ENCODE peak calls at places on chromosomes 13 and 19, in ten cellular contexts. Z is breast epithelium; I is cardiac muscle cell; X is naive thymus-derived CD4-positive, alpha-beta T cell; R is SJSA1; O is neural progenitor cell; V is heart left ventricle; G is pancreas; N is dorsolateral prefrontal cortex; D is ascending aorta. H is an unnamed sample.

GRCh38 chr13:28659611-28659970 is 661 bp downstream of the POMP start:
- DNase-seq in Z (no peak), I (peak; percentile 72), X (no peak), R (no peak), O (no peak), V (no peak), G (no peak), N (no peak), D (no peak), H (no peak)

GRCh38 chr13:29577135-29578051 is 18.1 kb downstream of the SLC7A1 start:
- DNase-seq in Z (no peak), I (no peak), X (no peak), R (no peak), O (no peak), V (peak; percentile 67), G (peak; percentile 83), N (peak; percentile 39), D (no peak), H (no peak)

GRCh38 chr13:104962411-104962810 is 1573.1 kb downstream of the EFNB2 start:
- DNase-seq in Z (no peak), I (no peak), X (no peak), R (no peak), O (no peak), V (no peak), G (no peak), N (no peak), D (no peak), H (no peak)

GRCh38 chr13:97975280-97975850 is 21.9 kb downstream of the IPO5 start:
- DNase-seq in Z (no peak), I (no peak), X (no peak), R (no peak), O (no peak), V (no peak), G (no peak), N (peak; percentile 32), D (no peak), H (no peak)

GRCh38 chr19:51689751-51690358 is 3.3 kb upstream of the SPACA6 start:
- DNase-seq in Z (no peak), I (peak; percentile 68), X (no peak), R (no peak), O (peak; percentile 77), V (peak; percentile 84), G (peak; percentile 61), N (no peak), D (peak; percentile 76), H (no peak)

GRCh38 chr19:49932731-49933131 is 3.4 kb upstream of the NUP62 start:
- DNase-seq in Z (no peak), I (no peak), X (peak; percentile 67), R (no peak), O (no peak), V (no peak), G (no peak), N (no peak), D (no peak), H (peak; percentile 37)

GRCh38 chr19:48249502-48250014 is 6.2 kb downstream of the CARD8 start:
- DNase-seq in Z (no peak), I (peak; percentile 37), X (peak; percentile 73), R (no peak), O (no peak), V (peak; percentile 76), G (no peak), N (no peak), D (peak; percentile 69), H (peak; percentile 80)

GRCh38 chr13:111461445-111462149 is 141.2 kb downstream of the TEX29 start:
- DNase-seq in Z (no peak), I (no peak), X (no peak), R (peak; percentile 49), O (no peak), V (no peak), G (no peak), N (no peak), D (no peak), H (no peak)

GRCh38 chr13:28753208-28753892 is 34.6 kb upstream of the SLC46A3 start:
- DNase-seq in Z (peak; percentile 55), I (peak; percentile 95), X (no peak), R (peak; percentile 87), O (no peak), V (peak; percentile 61), G (no peak), N (no peak), D (peak; percentile 86), H (no peak)

GRCh38 chr13:89465366-89465765 is 1794.2 kb downstream of the SLITRK5 start:
- DNase-seq in Z (no peak), I (peak; percentile 9), X (no peak), R (no peak), O (peak; percentile 15), V (no peak), G (no peak), N (no peak), D (no peak), H (no peak)

GRCh38 chr19:35868172-35868822 is at the start of gene APLP1:
- DNase-seq in Z (peak; percentile 57), I (peak; percentile 49), X (peak; percentile 40), R (peak; percentile 68), O (peak; percentile 92), V (peak; percentile 87), G (peak; percentile 91), N (peak; percentile 90), D (peak; percentile 81), H (peak; percentile 77)

GRCh38 chr19:2049741-2050348 is 1.2 kb downstream of the MKNK2 start:
- DNase-seq in Z (peak; percentile 90), I (peak; percentile 70), X (peak; percentile 67), R (peak; percentile 48), O (peak; percentile 60), V (peak; percentile 86), G (peak; percentile 94), N (peak; percentile 62), D (peak; percentile 92), H (peak; percentile 95)

DNA sequence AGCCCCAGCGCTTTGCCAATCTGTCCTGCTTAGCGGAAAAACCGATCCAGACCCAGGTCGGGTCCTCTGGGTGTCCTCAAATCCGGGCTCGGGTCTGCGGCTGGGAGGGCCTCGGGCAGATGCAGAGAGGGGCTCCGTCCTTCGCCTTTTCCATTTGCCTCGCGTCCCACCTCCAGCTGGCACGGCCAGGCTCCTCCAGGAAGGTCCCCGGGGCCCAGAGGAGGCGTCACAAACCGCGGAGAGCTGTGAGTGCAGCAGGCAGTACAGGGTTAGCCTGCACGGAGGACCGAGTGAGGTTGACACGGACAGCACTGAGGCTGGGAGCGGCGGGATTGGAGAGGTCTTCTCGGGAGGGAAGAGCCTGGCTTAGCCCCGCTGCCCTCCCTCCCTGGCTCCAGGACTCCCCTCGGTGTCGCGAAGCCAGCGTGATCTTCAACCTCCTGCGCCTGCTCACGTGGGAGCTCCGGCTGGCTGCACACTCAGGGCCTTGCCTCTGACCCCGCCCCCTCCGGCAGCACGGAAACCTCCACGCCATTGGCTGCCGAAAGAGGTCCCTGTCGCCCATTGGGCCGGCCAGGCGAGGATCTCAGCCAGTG is 2.8 kb upstream of the IFNL2 start:
- DNase-seq in Z (no peak), I (no peak), X (no peak), R (no peak), O (peak; percentile 36), V (no peak), G (no peak), N (no peak), D (no peak), H (peak; percentile 1)
- H3K4me3 ChIP-seq in Z (no peak overlapping the region), I (no peak overlapping the region), X (no peak overlapping the region), R (no peak overlapping the region), O (no peak overlapping the region), V (no peak overlapping the region), G (no peak overlapping the region), N (no peak overlapping the region), D (no peak overlapping the region), H (no peak overlapping the region)

GRCh38 chr19:40553885-40554857 is 22.5 kb upstream of the SHKBP1 start:
- DNase-seq in Z (no peak), I (no peak), X (no peak), R (no peak), O (peak; percentile 72), V (peak; percentile 60), G (peak; percentile 27), N (no peak), D (no peak), H (no peak)

GRCh38 chr19:40552848-40553247 is 23.8 kb upstream of the SHKBP1 start:
- DNase-seq in Z (no peak), I (no peak), X (no peak), R (no peak), O (no peak), V (peak; percentile 23), G (no peak), N (no peak), D (no peak), H (no peak)

GRCh38 chr19:40550951-40551350 is 25.7 kb upstream of the SHKBP1 start:
- DNase-seq in Z (no peak), I (no peak), X (no peak), R (no peak), O (no peak), V (no peak), G (no peak), N (no peak), D (no peak), H (no peak)

GRCh38 chr19:40549007-40549708 is 27.5 kb upstream of the SHKBP1 start:
- DNase-seq in Z (no peak), I (peak; percentile 54), X (peak; percentile 64), R (peak; percentile 67), O (peak; percentile 96), V (peak; percentile 80), G (peak; percentile 65), N (peak; percentile 72), D (no peak), H (peak; percentile 71)
- H3K27me3 ChIP-seq in Z (peaks cover 2% of the 10 kb centered on the region), I (peaks cover 37% of the 10 kb centered on the region), X (peaks cover 10% of the 10 kb centered on the region), R (peaks cover 20% of the 10 kb centered on the region), O (peaks cover 58% of the 10 kb centered on the region), V (no peaks in the 10 kb centered on the region), G (no peaks in the 10 kb centered on the region), N (no peaks in the 10 kb centered on the region), D (no peaks in the 10 kb centered on the region), H (peaks cover 8% of the 10 kb centered on the region)

DNA sequence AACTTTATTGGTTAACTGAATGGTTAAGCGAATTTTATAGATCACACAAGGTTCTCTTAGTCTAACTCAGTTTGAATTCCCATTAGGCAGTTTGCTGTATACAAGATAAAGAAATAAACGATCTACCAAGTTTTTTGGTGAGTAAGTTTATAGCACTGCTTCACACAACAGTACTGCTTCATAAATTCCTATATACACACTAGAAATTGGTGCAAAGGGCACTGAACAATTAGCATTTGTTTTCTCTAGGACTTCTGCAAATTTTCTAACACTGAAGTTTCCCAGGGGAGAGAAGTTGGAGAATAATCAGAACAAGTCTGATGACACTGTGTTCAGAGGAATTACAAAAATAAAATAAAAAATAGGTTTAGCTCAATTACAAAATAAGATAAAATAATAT is 1138.8 kb upstream of the PCDH9 start:
- DNase-seq in Z (no peak), I (no peak), X (no peak), R (no peak), O (no peak), V (no peak), G (no peak), N (no peak), D (no peak), H (no peak)
- H3K4me3 ChIP-seq in Z (no peak overlapping the region), I (no peak overlapping the region), X (no peak overlapping the region), R (no peak overlapping the region), O (no peak overlapping the region), V (no peak overlapping the region), G (no peak overlapping the region), N (no peak overlapping the region), D (no peak overlapping the region), H (no peak overlapping the region)

GRCh38 chr19:30226464-30227070 is 145.6 kb upstream of the ZNF536 start:
- DNase-seq in Z (no peak), I (no peak), X (no peak), R (no peak), O (peak; percentile 48), V (no peak), G (no peak), N (no peak), D (no peak), H (no peak)
- H3K27me3 ChIP-seq in Z (peaks cover 2% of the 10 kb centered on the region), I (peaks cover 100% of the 10 kb centered on the region), X (peaks cover 14% of the 10 kb centered on the region), R (peaks cover 69% of the 10 kb centered on the region), O (peaks cover 100% of the 10 kb centered on the region), V (peaks cover 48% of the 10 kb centered on the region), G (no peaks in the 10 kb centered on the region), N (peaks cover 52% of the 10 kb centered on the region), D (peaks cover 26% of the 10 kb centered on the region), H (peaks cover 43% of the 10 kb centered on the region)